ENCODE peak calls at places on chromosomes 13 and 19, in ten cellular contexts. C, Z, Q, K, A, R, V, Y, W and D are unnamed samples.

GRCh38 chr19:49295208-49295880 is 29.6 kb downstream of the SLC6A16 start:
- DNase-seq in V (no peak), C (no peak), A (no peak), R (no peak), Z (no peak), Y (no peak), K (no peak), Q (no peak), W (no peak), D (no peak)

GRCh38 chr13:98195054-98195791 is 18.2 kb upstream of the RNF113B start:
- DNase-seq in W (peak; percentile 71), A (peak; percentile 61), V (no peak), C (no peak), Y (no peak), Z (peak; percentile 44), Q (no peak), R (no peak), K (no peak), D (peak; percentile 53)

GRCh38 chr13:86862137-86862536 is 809.0 kb upstream of the SLITRK5 start:
- DNase-seq in R (no peak), Q (no peak), A (no peak), Z (no peak), V (no peak), Y (no peak), K (no peak), C (no peak), W (no peak), D (no peak)

GRCh38 chr19:19062454-19063182 is 1.2 kb upstream of the SLC25A42 start:
- DNase-seq in R (no peak), W (no peak), Z (no peak), Q (no peak), A (no peak), K (no peak), Y (no peak), V (no peak), C (peak; percentile 70), D (no peak)

GRCh38 chr13:35531551-35531950 is 55.1 kb upstream of the MAB21L1 start:
- DNase-seq in R (no peak), W (no peak), Q (no peak), K (no peak), Y (no peak), A (no peak), C (no peak), Z (no peak), V (no peak), D (no peak)

GRCh38 chr13:73939603-73940002 is 194.6 kb downstream of the KLF12 start:
- DNase-seq in Y (no peak), R (no peak), Z (no peak), C (no peak), W (no peak), A (no peak), V (no peak), Q (no peak), K (no peak), D (no peak)

GRCh38 chr19:13909430-13909829 is 3.4 kb downstream of the CC2D1A start:
- DNase-seq in Q (no peak), C (no peak), A (peak; percentile 66), Z (peak; percentile 53), R (no peak), W (no peak), Y (no peak), V (no peak), K (no peak), D (peak; percentile 76)

GRCh38 chr13:40982772-40983171 is 36.3 kb downstream of the ELF1 start:
- DNase-seq in C (no peak), Q (peak; percentile 62), A (no peak), W (peak; percentile 52), V (peak; percentile 62), Y (no peak), Z (no peak), K (no peak), R (no peak), D (peak; percentile 41)

GRCh38 chr19:10320602-10321416 is 5.0 kb upstream of the FDX2 start:
- DNase-seq in Y (peak; percentile 69), W (no peak), A (no peak), K (no peak), V (no peak), Z (no peak), R (no peak), C (no peak), Q (no peak), D (no peak)

GRCh38 chr13:27857271-27857670 is 62.5 kb upstream of the PDX1 start:
- DNase-seq in C (no peak), Y (peak; percentile 32), R (no peak), W (no peak), V (no peak), A (no peak), Z (no peak), Q (no peak), K (no peak), D (no peak)

GRCh38 chr19:18292810-18293641 is 11.6 kb upstream of the JUND start:
- DNase-seq in V (peak; percentile 78), Z (peak; percentile 71), Q (peak; percentile 88), W (peak; percentile 45), R (peak; percentile 92), A (peak; percentile 83), C (peak; percentile 97), K (no peak), Y (peak; percentile 94), D (peak; percentile 79)

GRCh38 chr13:74288361-74288911 is 154.2 kb upstream of the KLF12 start:
- DNase-seq in W (peak; percentile 21), R (no peak), Y (peak; percentile 8), K (no peak), C (no peak), V (no peak), Q (peak; percentile 46), Z (peak; percentile 33), A (peak; percentile 35), D (peak; percentile 49)

GRCh38 chr19:28468701-28469459 is 744.1 kb downstream of the UQCRFS1 start:
- DNase-seq in C (peak; percentile 23), V (no peak), R (no peak), A (peak; percentile 70), Q (peak; percentile 24), W (no peak), Y (peak; percentile 48), K (no peak), Z (no peak), D (peak; percentile 75)

GRCh38 chr19:16330368-16330801 is 5.8 kb downstream of the KLF2 start:
- DNase-seq in Q (peak; percentile 79), Y (peak; percentile 88), A (peak; percentile 81), V (no peak), W (no peak), K (peak; percentile 66), R (peak; percentile 90), C (peak; percentile 78), Z (peak; percentile 88), D (peak; percentile 83)
- TF ChIP-seq POLR2A in Q (no peak), Y (no peak), A (no peak), V (no peak), W (no peak), K (no peak), R (no peak), C (no peak), Z (no peak), D (no peak)

DNA sequence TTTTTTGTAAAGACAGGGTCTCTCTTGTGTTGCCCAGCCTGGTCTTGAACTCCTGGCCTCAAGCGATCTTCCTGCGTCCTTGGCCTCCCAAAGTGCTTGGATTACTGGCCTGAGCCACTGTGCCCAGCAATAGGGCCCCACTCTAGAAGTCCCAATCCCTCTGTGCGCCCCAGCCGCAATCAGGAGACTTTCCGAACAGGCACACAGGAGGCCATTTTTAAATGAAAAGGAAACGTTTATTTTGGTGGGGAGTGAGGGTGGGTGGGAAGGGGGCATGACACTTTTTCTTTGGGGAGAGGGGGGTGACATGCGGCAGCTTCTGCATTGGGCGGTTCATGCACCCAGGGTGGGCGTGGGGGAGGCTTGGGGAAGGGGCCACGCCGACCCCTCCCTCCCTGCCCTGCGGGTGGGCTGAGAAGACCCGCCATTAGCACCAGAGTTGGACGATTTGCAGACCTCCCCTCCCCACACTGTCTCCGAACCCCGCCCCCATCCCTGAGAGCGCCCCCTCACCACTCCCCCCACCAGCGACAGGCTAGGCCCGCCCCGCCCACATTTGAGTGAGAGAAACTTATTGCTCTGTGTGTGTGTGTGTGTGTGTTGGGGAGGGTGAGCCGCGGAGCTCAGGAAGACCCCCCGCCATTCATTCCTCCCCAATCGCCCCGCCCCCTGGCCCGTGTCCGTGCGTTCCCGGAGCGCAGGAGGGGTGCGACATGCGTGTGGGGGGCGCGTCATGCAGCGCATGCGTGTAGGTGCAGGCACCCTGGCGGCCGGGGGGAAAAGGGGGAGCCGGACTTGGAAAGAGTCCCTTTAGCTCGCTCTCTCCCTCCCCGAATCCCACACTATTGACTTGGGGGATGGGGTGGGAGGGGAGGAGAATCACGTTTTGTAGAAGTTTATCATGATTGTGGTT is 17.2 kb downstream of the KCNC3 start:
- DNase-seq in Q (no peak), W (no peak), V (no peak), K (no peak), A (no peak), R (peak; percentile 82), C (no peak), Z (no peak), Y (peak; percentile 79), D (no peak)
- TF ChIP-seq POLR2A in Q (no peak), W (no peak), V (no peak), K (no peak), A (no peak), R (peak; percentile 50), C (no peak), Z (no peak), Y (no peak), D (no peak)

GRCh38 chr19:58498316-58499020 is 13.3 kb downstream of the SLC27A5 start:
- DNase-seq in Q (no peak), W (no peak), A (no peak), Y (no peak), R (no peak), C (peak; percentile 23), K (no peak), V (no peak), Z (no peak), D (no peak)

GRCh38 chr19:58500242-58500641 is 11.6 kb downstream of the SLC27A5 start:
- DNase-seq in Y (no peak), Q (no peak), K (no peak), W (no peak), V (no peak), R (no peak), Z (no peak), C (peak; percentile 22), A (no peak), D (no peak)

GRCh38 chr19:58497634-58498170 is 14.1 kb downstream of the SLC27A5 start:
- DNase-seq in K (no peak), V (no peak), R (no peak), Q (no peak), C (no peak), W (no peak), Y (no peak), Z (no peak), A (no peak), D (no peak)

GRCh38 chr19:58499021-58499927 is 12.5 kb downstream of the SLC27A5 start:
- DNase-seq in Q (peak; percentile 100), A (peak; percentile 100), Z (peak; percentile 99), K (peak; percentile 96), W (peak; percentile 99), R (peak; percentile 100), Y (peak; percentile 100), C (peak; percentile 99), V (peak; percentile 99), D (peak; percentile 99)
- TF ChIP-seq POLR2A in Q (no peak), A (no peak), Z (no peak), K (no peak), W (peak; percentile 44), R (peak; percentile 87), Y (no peak), C (peak; percentile 63), V (no peak), D (peak; percentile 29)

DNA sequence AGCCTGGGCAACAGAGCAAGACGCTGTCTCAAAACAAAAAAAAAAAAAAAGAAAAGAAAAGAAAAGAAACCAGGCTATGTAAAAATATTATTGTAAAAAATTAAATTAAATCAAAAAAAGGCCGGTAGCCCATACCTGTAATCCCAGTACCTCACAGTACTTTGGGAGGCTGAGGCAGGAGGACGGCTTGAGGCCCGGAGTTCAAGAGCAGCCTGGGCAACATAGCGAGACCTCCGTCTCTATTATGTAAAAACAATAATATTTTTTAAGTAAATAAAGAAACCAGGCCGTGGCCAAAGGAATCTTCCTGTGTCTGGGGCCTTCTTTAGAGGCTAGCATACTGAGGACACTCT is 770 bp upstream of the CAPNS1 start:
- DNase-seq in Z (no peak), K (no peak), W (no peak), A (no peak), R (no peak), C (no peak), Q (no peak), Y (no peak), V (no peak), D (no peak)
- TF ChIP-seq POLR2A in Z (no peak), K (no peak), W (no peak), A (no peak), R (no peak), C (no peak), Q (no peak), Y (no peak), V (no peak), D (no peak)